ENCODE peak calls at places on chromosomes 13 and 19, in six cellular contexts. P is effector memory CD4-positive, alpha-beta T cell; X is endodermal cell; A is PC-9; N is mesendoderm; W is fibroblast of lung. B is an unnamed sample. For H3K4me1, the result is how much of the 10 kb centered on the place peaks cover.

GRCh38 chr19:13109361-13110098 is 6.9 kb upstream of the LYL1 start:
- DNase-seq in N (no peak), W (no peak), X (no peak), P (no peak), A (no peak), B (no peak)

GRCh38 chr13:110542311-110542796 is 19.2 kb downstream of the RAB20 start:
- DNase-seq in P (no peak), N (no peak), W (no peak), X (no peak), A (no peak), B (no peak)

GRCh38 chr13:28324181-28324789 is 170.6 kb downstream of the FLT1 start:
- DNase-seq in X (peak), A (no peak), N (peak), W (peak), P (no peak), B (peak)

GRCh38 chr19:18415177-18415867 is 3.9 kb upstream of the SSBP4 start:
- DNase-seq in A (no peak), P (no peak), N (no peak), W (peak), X (no peak), B (peak)

GRCh38 chr19:40398417-40399056 is 8.6 kb upstream of the HIPK4 start:
- DNase-seq in A (no peak), W (no peak), P (peak), X (peak), N (peak), B (no peak)

GRCh38 chr13:82002693-82003092 is 1661.8 kb upstream of the SPRY2 start:
- DNase-seq in W (no peak), X (no peak), N (no peak), P (no peak), A (no peak), B (no peak)

GRCh38 chr13:99218969-99219368 is 18.3 kb downstream of the UBAC2 start:
- DNase-seq in A (no peak), W (no peak), X (no peak), N (no peak), P (peak), B (no peak)

GRCh38 chr19:51626675-51627074 is 3.5 kb downstream of the SIGLEC5 start:
- DNase-seq in A (no peak), N (no peak), X (no peak), P (no peak), W (no peak), B (no peak)

GRCh38 chr19:42601811-42602443 is 7.2 kb upstream of the CEACAM8 start:
- DNase-seq in W (peak), X (peak), P (no peak), A (no peak), N (peak), B (peak)

GRCh38 chr13:42991892-42992584 is at the start of gene EPSTI1:
- DNase-seq in A (no peak), N (peak), W (peak), P (peak), X (peak), B (peak)

GRCh38 chr13:22232186-22232585 is 561.3 kb downstream of the FGF9 start:
- DNase-seq in A (no peak), P (no peak), N (no peak), W (no peak), X (no peak), B (no peak)

GRCh38 chr13:20231839-20232555 is at the start of gene GJB6:
- DNase-seq in P (no peak), N (peak), X (peak), W (no peak), A (no peak), B (no peak)

GRCh38 chr19:3190921-3191805 is 5.4 kb downstream of the NCLN start:
- DNase-seq in W (no peak), N (no peak), X (no peak), P (no peak), A (no peak), B (no peak)

GRCh38 chr13:41694902-41695301 is 237.6 kb downstream of the RGCC start:
- DNase-seq in X (no peak), N (no peak), A (no peak), P (no peak), W (peak), B (peak)

GRCh38 chr19:30790048-30790680 is 418.0 kb downstream of the ZNF536 start:
- DNase-seq in N (no peak), W (no peak), A (no peak), X (no peak), P (no peak), B (no peak)

GRCh38 chr13:100828226-100828625 is 153.6 kb upstream of the TMTC4 start:
- DNase-seq in A (no peak), P (no peak), N (peak), X (peak), W (no peak), B (peak)

GRCh38 chr13:102346769-102347168 is 55.1 kb downstream of the FGF14 start:
- DNase-seq in A (no peak), X (no peak), N (no peak), W (no peak), P (no peak), B (no peak)

GRCh38 chr13:27353166-27353583 is 71.2 kb upstream of the GTF3A start:
- DNase-seq in X (no peak), N (no peak), P (no peak), W (peak), A (peak), B (no peak)

GRCh38 chr13:73466561-73466960 is 407.8 kb downstream of the KLF5 start:
- DNase-seq in P (no peak), A (no peak), W (no peak), N (peak), X (no peak), B (no peak)

DNA sequence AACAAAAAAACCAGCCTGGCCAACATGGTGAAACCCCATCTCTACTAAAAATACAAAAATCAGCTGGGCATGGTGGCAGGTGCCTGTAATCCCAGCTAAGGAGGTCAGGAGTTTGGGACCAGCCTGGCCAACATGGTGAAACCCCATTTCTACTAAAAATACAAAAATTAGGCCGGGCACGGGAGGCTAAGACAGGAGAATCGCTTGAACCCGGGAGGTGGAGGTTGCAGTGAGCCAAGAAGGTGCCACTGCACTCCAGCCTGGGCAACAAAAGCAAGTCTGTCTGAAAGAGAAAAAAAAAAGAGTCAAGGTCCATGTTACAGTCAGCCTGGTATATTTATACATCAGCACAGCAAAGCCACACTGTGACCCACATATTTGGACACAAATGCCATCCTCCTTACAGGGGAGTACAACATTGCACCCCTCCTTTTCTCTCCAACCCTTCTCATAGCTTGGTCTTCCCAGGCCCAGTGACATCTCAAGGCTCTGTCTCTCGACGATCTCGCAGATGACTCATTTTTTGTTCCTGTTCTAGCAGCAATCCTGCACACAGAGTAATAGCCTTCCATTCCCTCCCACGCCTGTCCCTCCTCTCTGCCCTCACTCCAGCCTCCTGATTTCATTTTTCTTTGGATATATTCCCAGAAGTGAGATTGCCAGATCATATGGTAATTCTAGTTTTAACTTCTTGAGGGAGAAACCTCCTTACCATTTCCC is 21.0 kb upstream of the DPP9 start:
- DNase-seq in X (no peak), N (no peak), W (peak), A (no peak), P (no peak), B (peak)
- H3K27ac ChIP-seq in X (no peak), N (no peak), W (no peak), A (no peak), P (no peak), B (no peak)

GRCh38 chr13:25111557-25111956 is 15.6 kb downstream of the PABPC3 start:
- DNase-seq in N (peak), A (no peak), X (no peak), P (no peak), W (no peak), B (no peak)

GRCh38 chr13:25116044-25116443 is 20.1 kb downstream of the PABPC3 start:
- DNase-seq in N (peak), X (no peak), W (no peak), A (peak), P (no peak), B (no peak)

GRCh38 chr13:25109341-25109740 is 13.4 kb downstream of the PABPC3 start:
- DNase-seq in W (no peak), P (no peak), A (no peak), N (no peak), X (no peak), B (no peak)

GRCh38 chr13:25114220-25114619 is 18.3 kb downstream of the PABPC3 start:
- DNase-seq in X (peak), N (peak), W (peak), P (no peak), A (peak), B (peak)

DNA sequence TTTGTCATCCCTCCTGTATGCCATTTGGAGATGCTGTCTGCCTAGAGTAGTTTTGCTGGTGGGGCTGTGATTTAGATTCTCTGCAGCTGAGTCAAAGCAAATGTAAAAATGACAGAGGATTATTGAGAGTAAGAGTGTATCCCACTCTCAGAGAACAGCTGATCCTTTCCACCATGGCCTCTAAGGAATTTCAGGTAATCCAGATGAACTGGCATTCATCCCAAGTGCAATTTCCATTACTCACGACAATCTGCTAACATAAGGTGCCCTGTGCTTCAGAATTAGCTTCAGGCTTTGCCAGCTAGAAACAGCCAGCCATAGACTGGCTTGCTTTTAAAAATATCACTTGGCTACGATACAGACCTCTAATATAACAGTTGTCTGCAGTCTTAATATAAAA is 16.9 kb downstream of the PABPC3 start:
- DNase-seq in P (no peak), W (no peak), N (no peak), X (no peak), A (no peak), B (no peak)
- H3K4me1 ChIP-seq in P (under half), W (under half), N (under half), X (under half), A (under half), B (under half)

GRCh38 chr19:29685326-29685725 is 20.1 kb downstream of the PLEKHF1 start:
- DNase-seq in X (no peak), N (no peak), P (no peak), W (peak), A (no peak), B (no peak)

GRCh38 chr19:29687244-29687896 is 22.1 kb downstream of the PLEKHF1 start:
- DNase-seq in P (no peak), X (no peak), N (no peak), A (no peak), W (peak), B (peak)

GRCh38 chr19:29690842-29691241 is 24.2 kb downstream of the C19orf12 start:
- DNase-seq in W (peak), P (no peak), N (peak), X (peak), A (peak), B (peak)

GRCh38 chr19:29686285-29686805 is 21.1 kb downstream of the PLEKHF1 start:
- DNase-seq in P (no peak), W (no peak), N (no peak), X (no peak), A (no peak), B (no peak)

DNA sequence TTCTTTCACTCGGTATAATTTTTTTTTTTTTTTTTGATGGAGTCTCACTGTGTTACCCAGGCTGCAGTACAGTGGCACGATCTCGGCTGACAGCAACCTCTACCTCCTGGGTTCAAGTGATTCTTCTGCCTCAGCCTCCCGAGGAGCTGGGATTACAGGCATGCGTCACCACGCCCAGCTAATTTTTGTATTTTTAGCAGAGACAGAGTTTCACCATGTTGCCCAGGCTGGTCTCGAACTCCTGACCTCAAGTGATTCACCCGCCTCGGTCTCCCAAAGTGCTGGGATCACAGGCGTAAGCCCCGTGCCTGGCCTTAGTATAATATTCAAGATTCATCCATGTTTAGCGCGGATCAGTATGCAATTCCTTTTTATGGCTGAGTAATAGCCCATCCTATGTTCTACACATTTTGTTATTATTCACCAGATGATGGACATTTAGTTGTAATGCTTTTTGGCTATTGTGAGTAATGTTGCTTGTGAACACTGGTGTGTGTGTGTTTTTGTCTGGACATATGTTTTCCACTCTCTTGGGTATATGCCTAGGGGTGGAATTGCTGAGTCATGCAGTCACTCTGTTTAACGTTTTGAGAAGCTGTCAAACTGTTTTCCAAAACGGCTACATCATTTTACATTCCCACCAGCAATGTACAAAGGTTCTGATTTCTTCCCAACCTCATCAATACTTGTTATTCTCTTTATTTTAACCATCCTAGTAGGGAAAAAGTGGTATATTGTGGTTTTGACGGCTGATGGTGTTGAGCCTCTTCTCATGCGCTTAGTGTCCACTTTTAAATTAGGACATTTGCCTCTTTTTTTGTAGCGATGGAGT is 22.9 kb downstream of the PLEKHF1 start:
- DNase-seq in A (no peak), P (no peak), X (no peak), N (no peak), W (peak), B (no peak)
- H3K27ac ChIP-seq in A (peak), P (no peak), X (no peak), N (no peak), W (peak), B (no peak)

GRCh38 chr13:48561461-48562224 is 28.8 kb upstream of the RCBTB2 start:
- DNase-seq in X (no peak), P (no peak), A (no peak), W (no peak), N (no peak), B (peak)
- H3K4me1 ChIP-seq in X (under half), P (under half), A (under half), W (under half), N (under half), B (under half)

B was measured in A673.